ENCODE peak calls at places on chromosomes 11 and 22, in four cellular contexts. One of them, this sample, is unnamed.

GRCh38 chr22:44931766-44932165 is 78.0 kb downstream of the PHF21B start:
- DNase-seq in GM06990: no peak
- DNase-seq in cardiac muscle cell: no peak
- DNase-seq in GM13977: no peak
- DNase-seq in this sample: no peak

GRCh38 chr11:126512251-126512650 is 156.8 kb downstream of the ST3GAL4 start:
- DNase-seq in GM06990: no peak
- DNase-seq in GM13977: no peak
- DNase-seq in cardiac muscle cell: no peak
- DNase-seq in this sample: no peak

GRCh38 chr11:2722955-2723354 is 23.2 kb upstream of the KCNQ1OT1 start:
- DNase-seq in GM06990: no peak
- DNase-seq in GM13977: no peak
- DNase-seq in cardiac muscle cell: no peak
- DNase-seq in this sample: no peak

GRCh38 chr11:2775083-2775625 is 75.4 kb upstream of the KCNQ1OT1 start:
- DNase-seq in GM13977: no peak
- DNase-seq in GM06990: no peak
- DNase-seq in cardiac muscle cell: no peak
- DNase-seq in this sample: peak

GRCh38 chr22:21961886-21962654 is 9.4 kb upstream of the PPM1F start:
- DNase-seq in GM13977: no peak
- DNase-seq in GM06990: no peak
- DNase-seq in cardiac muscle cell: peak
- DNase-seq in this sample: no peak

GRCh38 chr11:75032550-75032935 is 43.8 kb downstream of the NEU3 start:
- DNase-seq in cardiac muscle cell: no peak
- DNase-seq in GM13977: no peak
- DNase-seq in GM06990: no peak
- DNase-seq in this sample: no peak

GRCh38 chr11:6566704-6567370 is 36.6 kb downstream of the RRP8 start:
- DNase-seq in GM13977: peak
- DNase-seq in GM06990: no peak
- DNase-seq in cardiac muscle cell: no peak
- DNase-seq in this sample: no peak

GRCh38 chr11:95451682-95452081 is 220.7 kb upstream of the SESN3 start:
- DNase-seq in GM13977: no peak
- DNase-seq in GM06990: no peak
- DNase-seq in cardiac muscle cell: peak
- DNase-seq in this sample: no peak

GRCh38 chr11:93577291-93577690 is 34.1 kb upstream of the SMCO4 start:
- DNase-seq in GM06990: no peak
- DNase-seq in cardiac muscle cell: peak
- DNase-seq in GM13977: no peak
- DNase-seq in this sample: no peak

GRCh38 chr22:41574847-41575381 is 14.1 kb downstream of the CSDC2 start:
- DNase-seq in cardiac muscle cell: peak
- DNase-seq in GM13977: no peak
- DNase-seq in GM06990: no peak
- DNase-seq in this sample: no peak

GRCh38 chr11:57515332-57516060 is at the start of gene SLC43A1:
- DNase-seq in GM06990: peak
- DNase-seq in GM13977: peak
- DNase-seq in cardiac muscle cell: peak
- DNase-seq in this sample: peak

GRCh38 chr22:23652286-23652685 is 20.2 kb upstream of the DRICH1 start:
- DNase-seq in GM06990: no peak
- DNase-seq in GM13977: no peak
- DNase-seq in cardiac muscle cell: no peak
- DNase-seq in this sample: no peak

GRCh38 chr11:24900524-24900923 is 403.7 kb downstream of the LUZP2 start:
- DNase-seq in GM13977: peak
- DNase-seq in cardiac muscle cell: no peak
- DNase-seq in GM06990: no peak
- DNase-seq in this sample: no peak

GRCh38 chr22:44625981-44626687 is 75.9 kb upstream of the PRR5 start:
- DNase-seq in GM13977: peak
- DNase-seq in cardiac muscle cell: peak
- DNase-seq in GM06990: peak
- DNase-seq in this sample: peak

GRCh38 chr22:19880786-19881569 is 26.3 kb upstream of the GNB1L start:
- DNase-seq in GM13977: no peak
- DNase-seq in cardiac muscle cell: peak
- DNase-seq in GM06990: no peak
- DNase-seq in this sample: peak

GRCh38 chr11:102730036-102730815 is 5.5 kb upstream of the MMP8 start:
- DNase-seq in GM06990: no peak
- DNase-seq in cardiac muscle cell: peak
- DNase-seq in GM13977: no peak
- DNase-seq in this sample: no peak

GRCh38 chr11:134252539-134253188 is 488 bp downstream of the THYN1 start:
- DNase-seq in cardiac muscle cell: peak
- DNase-seq in GM06990: no peak
- DNase-seq in GM13977: peak
- DNase-seq in this sample: peak

GRCh38 chr11:102386376-102386775 is 39.4 kb downstream of the BIRC2 start:
- DNase-seq in GM13977: no peak
- DNase-seq in GM06990: no peak
- DNase-seq in cardiac muscle cell: no peak
- DNase-seq in this sample: no peak

GRCh38 chr11:27183672-27184457 is 143.2 kb downstream of the BBOX1 start:
- DNase-seq in cardiac muscle cell: peak
- DNase-seq in GM06990: no peak
- DNase-seq in GM13977: peak
- DNase-seq in this sample: peak

GRCh38 chr11:24406389-24406788 is 90.5 kb upstream of the LUZP2 start:
- DNase-seq in GM13977: no peak
- DNase-seq in GM06990: no peak
- DNase-seq in cardiac muscle cell: no peak
- DNase-seq in this sample: no peak

GRCh38 chr22:37254206-37254866 is 10.3 kb upstream of the RAC2 start:
- DNase-seq in cardiac muscle cell: peak
- DNase-seq in GM13977: no peak
- DNase-seq in GM06990: no peak
- DNase-seq in this sample: no peak

GRCh38 chr11:128299132-128299726 is 288.1 kb downstream of the ETS1 start:
- DNase-seq in GM13977: no peak
- DNase-seq in cardiac muscle cell: no peak
- DNase-seq in GM06990: no peak
- DNase-seq in this sample: no peak

GRCh38 chr11:17608830-17609229 is 61.8 kb downstream of the OTOG start:
- DNase-seq in cardiac muscle cell: no peak
- DNase-seq in GM06990: no peak
- DNase-seq in GM13977: no peak
- DNase-seq in this sample: no peak

GRCh38 chr11:44814881-44815592 is 88.3 kb downstream of the TSPAN18 start:
- DNase-seq in GM06990: no peak
- DNase-seq in cardiac muscle cell: peak
- DNase-seq in GM13977: no peak
- DNase-seq in this sample: no peak

GRCh38 chr11:14764899-14765527 is 121.4 kb downstream of the PDE3B start:
- DNase-seq in GM06990: peak
- DNase-seq in GM13977: peak
- DNase-seq in cardiac muscle cell: peak
- DNase-seq in this sample: no peak

GRCh38 chr11:92227233-92227593 is 2.6 kb downstream of the FAT3 start:
- DNase-seq in GM13977: peak
- DNase-seq in GM06990: no peak
- DNase-seq in cardiac muscle cell: no peak
- DNase-seq in this sample: peak

GRCh38 chr11:92224394-92225205 is at the start of gene FAT3:
- DNase-seq in cardiac muscle cell: peak
- DNase-seq in GM13977: peak
- DNase-seq in GM06990: no peak
- DNase-seq in this sample: peak

GRCh38 chr11:92226331-92227232 is 2.0 kb downstream of the FAT3 start:
- DNase-seq in GM13977: no peak
- DNase-seq in cardiac muscle cell: no peak
- DNase-seq in GM06990: no peak
- DNase-seq in this sample: peak

GRCh38 chr11:92225206-92225562 is 566 bp downstream of the FAT3 start:
- DNase-seq in GM13977: peak
- DNase-seq in cardiac muscle cell: no peak
- DNase-seq in GM06990: no peak
- DNase-seq in this sample: peak

GRCh38 chr11:92225563-92226308 is 1.1 kb downstream of the FAT3 start:
- DNase-seq in GM13977: peak
- DNase-seq in cardiac muscle cell: peak
- DNase-seq in GM06990: no peak
- DNase-seq in this sample: peak
- TF ChIP-seq CTCF in GM13977: no peak
- TF ChIP-seq CTCF in cardiac muscle cell: no peak
- TF ChIP-seq CTCF in GM06990: no peak
- TF ChIP-seq CTCF in this sample: no peak

GRCh38 chr11:12321217-12321937 is 56.0 kb upstream of the PARVA start:
- DNase-seq in GM06990: no peak
- DNase-seq in cardiac muscle cell: no peak
- DNase-seq in GM13977: no peak
- DNase-seq in this sample: no peak
- TF ChIP-seq CTCF in GM06990: no peak
- TF ChIP-seq CTCF in cardiac muscle cell: no peak
- TF ChIP-seq CTCF in GM13977: no peak
- TF ChIP-seq CTCF in this sample: no peak

DNA sequence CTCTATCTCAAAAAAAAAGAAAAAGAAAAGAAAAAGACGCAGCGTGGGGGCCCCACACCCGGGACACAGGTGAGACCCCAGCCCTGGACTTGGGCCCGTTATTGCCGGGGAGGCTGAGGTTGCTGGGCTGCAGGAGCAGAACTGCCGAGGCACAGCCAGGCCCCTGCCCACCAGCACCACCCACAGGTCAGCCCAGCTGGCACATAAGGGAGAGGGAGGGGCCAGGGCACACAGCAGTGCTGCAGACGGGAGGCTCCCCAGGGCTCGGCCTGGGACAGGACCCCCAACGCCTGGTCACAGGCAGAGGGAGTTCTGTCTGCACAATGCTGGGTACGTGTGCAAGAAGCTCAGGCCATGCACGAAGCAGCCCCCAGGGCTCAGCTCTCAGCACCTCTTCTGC is 18.5 kb downstream of the CHID1 start:
- DNase-seq in cardiac muscle cell: no peak
- DNase-seq in GM06990: no peak
- DNase-seq in GM13977: no peak
- DNase-seq in this sample: no peak
- TF ChIP-seq CTCF in cardiac muscle cell: no peak
- TF ChIP-seq CTCF in GM06990: no peak
- TF ChIP-seq CTCF in GM13977: no peak
- TF ChIP-seq CTCF in this sample: no peak

GRCh38 chr22:29268511-29269229 is 602 bp downstream of the EWSR1 start:
- DNase-seq in cardiac muscle cell: peak
- DNase-seq in GM06990: peak
- DNase-seq in GM13977: no peak
- DNase-seq in this sample: peak

GRCh38 chr22:29269230-29269604 is 1.1 kb downstream of the EWSR1 start:
- DNase-seq in GM13977: no peak
- DNase-seq in cardiac muscle cell: peak
- DNase-seq in GM06990: no peak
- DNase-seq in this sample: no peak

GRCh38 chr22:29266564-29267461 is 968 bp downstream of the RHBDD3 start:
- DNase-seq in cardiac muscle cell: peak
- DNase-seq in GM06990: no peak
- DNase-seq in GM13977: no peak
- DNase-seq in this sample: no peak

GRCh38 chr22:29267462-29267857 is 321 bp downstream of the RHBDD3 start:
- DNase-seq in GM13977: no peak
- DNase-seq in cardiac muscle cell: no peak
- DNase-seq in GM06990: no peak
- DNase-seq in this sample: no peak

GRCh38 chr22:29267858-29268510 is at the start of the genes EWSR1 and RHBDD3:
- DNase-seq in GM06990: peak
- DNase-seq in cardiac muscle cell: peak
- DNase-seq in GM13977: peak
- DNase-seq in this sample: peak
- TF ChIP-seq CTCF in GM06990: no peak
- TF ChIP-seq CTCF in cardiac muscle cell: no peak
- TF ChIP-seq CTCF in GM13977: no peak
- TF ChIP-seq CTCF in this sample: no peak

DNA sequence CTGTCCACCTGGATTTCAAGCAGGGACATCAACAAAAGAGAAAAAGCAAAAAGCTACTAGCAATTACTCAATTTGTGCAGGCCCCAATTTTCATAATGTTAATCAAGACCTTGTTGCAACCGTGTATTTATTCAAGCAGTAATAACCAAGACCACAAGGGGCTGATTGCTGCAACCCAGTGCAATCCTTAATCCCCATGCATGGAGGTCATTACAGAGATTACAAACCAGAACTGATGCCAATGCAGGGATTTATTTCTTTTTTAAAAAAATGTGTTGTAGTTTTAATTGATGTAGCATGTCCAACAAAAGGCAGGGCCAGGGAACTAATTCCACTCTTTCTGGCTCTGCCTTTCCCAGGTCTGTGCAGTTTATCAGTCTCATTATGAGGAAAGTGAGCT is 18.4 kb downstream of the TECTA start:
- DNase-seq in GM13977: no peak
- DNase-seq in cardiac muscle cell: peak
- DNase-seq in GM06990: no peak
- DNase-seq in this sample: no peak
- TF ChIP-seq CTCF in GM13977: no peak
- TF ChIP-seq CTCF in cardiac muscle cell: no peak
- TF ChIP-seq CTCF in GM06990: no peak
- TF ChIP-seq CTCF in this sample: no peak

DNA sequence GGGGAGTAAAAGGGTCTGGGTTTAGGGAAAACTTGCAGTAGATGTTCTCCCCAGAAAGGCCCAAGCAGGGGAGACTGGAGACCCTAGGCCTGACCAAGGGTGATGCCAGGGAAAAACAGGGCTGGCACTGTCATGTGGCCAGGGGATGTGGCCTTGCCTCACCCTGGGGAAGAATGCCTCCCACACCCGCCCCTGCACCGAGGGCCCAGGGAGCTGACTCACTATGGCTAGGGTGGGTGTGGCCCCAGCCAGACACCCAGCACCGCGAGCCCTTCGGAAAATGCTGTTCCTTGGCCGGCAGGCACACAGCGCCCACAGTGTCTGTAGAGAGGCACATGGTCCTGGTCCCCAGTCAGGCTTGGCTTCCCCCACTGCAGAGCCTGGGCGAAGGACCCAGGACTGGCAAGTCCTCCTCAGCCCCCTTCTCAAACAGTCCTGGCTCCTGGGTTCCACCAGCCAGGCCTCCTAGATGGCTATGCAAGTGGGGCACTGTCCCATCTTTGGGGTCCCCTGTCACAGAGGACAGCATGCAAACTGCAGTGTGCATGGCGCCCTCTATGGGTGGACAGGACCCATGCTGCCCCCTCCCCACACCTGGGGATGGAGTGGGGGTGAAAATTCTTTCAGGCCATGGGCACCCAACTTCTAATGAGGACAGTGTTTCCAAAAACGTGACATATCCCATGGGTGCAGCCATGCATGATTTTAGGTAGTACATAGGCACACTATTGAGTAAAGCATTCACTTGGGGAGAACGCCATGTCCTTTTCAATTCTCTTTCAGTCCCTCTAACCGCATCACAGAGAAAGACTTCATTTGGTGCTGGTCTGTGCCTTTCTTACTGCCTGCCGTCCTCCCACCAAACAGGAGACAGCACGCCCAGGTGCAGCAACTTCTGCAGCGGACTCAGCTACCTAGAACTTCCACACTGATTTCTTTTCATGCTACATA is 15.2 kb downstream of the TMPRSS5 start:
- DNase-seq in cardiac muscle cell: peak
- DNase-seq in GM13977: peak
- DNase-seq in GM06990: no peak
- DNase-seq in this sample: peak
- TF ChIP-seq CTCF in cardiac muscle cell: peak
- TF ChIP-seq CTCF in GM13977: peak
- TF ChIP-seq CTCF in GM06990: peak
- TF ChIP-seq CTCF in this sample: peak